ENCODE peak calls at places on chromosomes 4 and X, in nine cellular contexts. One of them, this sample, is unnamed.

GRCh38 chr4:64784125-64784524 is 374.9 kb upstream of the TECRL start:
- DNase-seq in fibroblast of pulmonary artery: peak
- DNase-seq in mammary epithelial cell: peak
- DNase-seq in CD8-positive, alpha-beta T cell: no peak
- DNase-seq in NB4: no peak
- DNase-seq in right atrium auricular region: no peak
- DNase-seq in HepG2: no peak
- DNase-seq in heart right ventricle: no peak
- DNase-seq in choroid plexus epithelial cell: peak
- DNase-seq in this sample: no peak

GRCh38 chrX:104877504-104877903 is 311.5 kb downstream of the IL1RAPL2 start:
- DNase-seq in fibroblast of pulmonary artery: no peak
- DNase-seq in mammary epithelial cell: no peak
- DNase-seq in CD8-positive, alpha-beta T cell: no peak
- DNase-seq in NB4: no peak
- DNase-seq in right atrium auricular region: no peak
- DNase-seq in HepG2: no peak
- DNase-seq in heart right ventricle: no peak
- DNase-seq in choroid plexus epithelial cell: no peak
- DNase-seq in this sample: no peak

GRCh38 chr4:121041307-121042090 is 30.8 kb downstream of the NDNF start:
- DNase-seq in fibroblast of pulmonary artery: no peak
- DNase-seq in mammary epithelial cell: no peak
- DNase-seq in CD8-positive, alpha-beta T cell: no peak
- DNase-seq in NB4: no peak
- DNase-seq in right atrium auricular region: no peak
- DNase-seq in HepG2: no peak
- DNase-seq in heart right ventricle: no peak
- DNase-seq in choroid plexus epithelial cell: no peak
- DNase-seq in this sample: no peak

GRCh38 chr4:74904509-74904908 is 28.4 kb upstream of the PARM1 start:
- DNase-seq in fibroblast of pulmonary artery: no peak
- DNase-seq in mammary epithelial cell: no peak
- DNase-seq in CD8-positive, alpha-beta T cell: no peak
- DNase-seq in NB4: no peak
- DNase-seq in right atrium auricular region: no peak
- DNase-seq in HepG2: no peak
- DNase-seq in heart right ventricle: no peak
- DNase-seq in choroid plexus epithelial cell: no peak
- DNase-seq in this sample: no peak

GRCh38 chr4:7425591-7426468 is 8.9 kb downstream of the PSAPL1 start:
- DNase-seq in fibroblast of pulmonary artery: no peak
- DNase-seq in mammary epithelial cell: no peak
- DNase-seq in CD8-positive, alpha-beta T cell: peak
- DNase-seq in NB4: no peak
- DNase-seq in right atrium auricular region: peak
- DNase-seq in HepG2: no peak
- DNase-seq in heart right ventricle: no peak
- DNase-seq in choroid plexus epithelial cell: no peak
- DNase-seq in this sample: no peak

GRCh38 chrX:1925053-1925481 is 310.2 kb downstream of the ASMT start:
- DNase-seq in fibroblast of pulmonary artery: no peak
- DNase-seq in mammary epithelial cell: no peak
- DNase-seq in CD8-positive, alpha-beta T cell: no peak
- DNase-seq in NB4: no peak
- DNase-seq in right atrium auricular region: no peak
- DNase-seq in HepG2: no peak
- DNase-seq in heart right ventricle: no peak
- DNase-seq in choroid plexus epithelial cell: no peak
- DNase-seq in this sample: no peak

GRCh38 chr4:30760560-30760959 is 40.4 kb downstream of the PCDH7 start:
- DNase-seq in fibroblast of pulmonary artery: no peak
- DNase-seq in mammary epithelial cell: no peak
- DNase-seq in CD8-positive, alpha-beta T cell: no peak
- DNase-seq in NB4: no peak
- DNase-seq in right atrium auricular region: no peak
- DNase-seq in HepG2: no peak
- DNase-seq in heart right ventricle: no peak
- DNase-seq in choroid plexus epithelial cell: no peak
- DNase-seq in this sample: no peak

GRCh38 chr4:75718529-75718928 is 5.8 kb upstream of the USO1 start:
- DNase-seq in fibroblast of pulmonary artery: peak
- DNase-seq in mammary epithelial cell: peak
- DNase-seq in CD8-positive, alpha-beta T cell: no peak
- DNase-seq in NB4: no peak
- DNase-seq in right atrium auricular region: no peak
- DNase-seq in HepG2: no peak
- DNase-seq in heart right ventricle: no peak
- DNase-seq in choroid plexus epithelial cell: peak
- DNase-seq in this sample: no peak

GRCh38 chrX:11261260-11261659 is 32.0 kb upstream of the AMELX start:
- DNase-seq in fibroblast of pulmonary artery: peak
- DNase-seq in mammary epithelial cell: peak
- DNase-seq in CD8-positive, alpha-beta T cell: no peak
- DNase-seq in NB4: no peak
- DNase-seq in right atrium auricular region: no peak
- DNase-seq in HepG2: no peak
- DNase-seq in heart right ventricle: no peak
- DNase-seq in choroid plexus epithelial cell: peak
- DNase-seq in this sample: no peak

GRCh38 chr4:165175879-165176278 is 31.5 kb upstream of the KLHL2 start:
- DNase-seq in fibroblast of pulmonary artery: peak
- DNase-seq in mammary epithelial cell: no peak
- DNase-seq in CD8-positive, alpha-beta T cell: no peak
- DNase-seq in NB4: no peak
- DNase-seq in right atrium auricular region: no peak
- DNase-seq in HepG2: no peak
- DNase-seq in heart right ventricle: no peak
- DNase-seq in choroid plexus epithelial cell: no peak
- DNase-seq in this sample: no peak

GRCh38 chrX:17052776-17053175 is 106.3 kb downstream of the REPS2 start:
- DNase-seq in fibroblast of pulmonary artery: no peak
- DNase-seq in mammary epithelial cell: no peak
- DNase-seq in CD8-positive, alpha-beta T cell: no peak
- DNase-seq in NB4: no peak
- DNase-seq in right atrium auricular region: no peak
- DNase-seq in HepG2: no peak
- DNase-seq in heart right ventricle: no peak
- DNase-seq in choroid plexus epithelial cell: no peak
- DNase-seq in this sample: no peak

GRCh38 chrX:67564475-67564874 is 20.7 kb downstream of the AR start:
- DNase-seq in fibroblast of pulmonary artery: no peak
- DNase-seq in mammary epithelial cell: no peak
- DNase-seq in CD8-positive, alpha-beta T cell: no peak
- DNase-seq in NB4: no peak
- DNase-seq in right atrium auricular region: no peak
- DNase-seq in HepG2: no peak
- DNase-seq in heart right ventricle: no peak
- DNase-seq in choroid plexus epithelial cell: no peak
- DNase-seq in this sample: no peak

DNA sequence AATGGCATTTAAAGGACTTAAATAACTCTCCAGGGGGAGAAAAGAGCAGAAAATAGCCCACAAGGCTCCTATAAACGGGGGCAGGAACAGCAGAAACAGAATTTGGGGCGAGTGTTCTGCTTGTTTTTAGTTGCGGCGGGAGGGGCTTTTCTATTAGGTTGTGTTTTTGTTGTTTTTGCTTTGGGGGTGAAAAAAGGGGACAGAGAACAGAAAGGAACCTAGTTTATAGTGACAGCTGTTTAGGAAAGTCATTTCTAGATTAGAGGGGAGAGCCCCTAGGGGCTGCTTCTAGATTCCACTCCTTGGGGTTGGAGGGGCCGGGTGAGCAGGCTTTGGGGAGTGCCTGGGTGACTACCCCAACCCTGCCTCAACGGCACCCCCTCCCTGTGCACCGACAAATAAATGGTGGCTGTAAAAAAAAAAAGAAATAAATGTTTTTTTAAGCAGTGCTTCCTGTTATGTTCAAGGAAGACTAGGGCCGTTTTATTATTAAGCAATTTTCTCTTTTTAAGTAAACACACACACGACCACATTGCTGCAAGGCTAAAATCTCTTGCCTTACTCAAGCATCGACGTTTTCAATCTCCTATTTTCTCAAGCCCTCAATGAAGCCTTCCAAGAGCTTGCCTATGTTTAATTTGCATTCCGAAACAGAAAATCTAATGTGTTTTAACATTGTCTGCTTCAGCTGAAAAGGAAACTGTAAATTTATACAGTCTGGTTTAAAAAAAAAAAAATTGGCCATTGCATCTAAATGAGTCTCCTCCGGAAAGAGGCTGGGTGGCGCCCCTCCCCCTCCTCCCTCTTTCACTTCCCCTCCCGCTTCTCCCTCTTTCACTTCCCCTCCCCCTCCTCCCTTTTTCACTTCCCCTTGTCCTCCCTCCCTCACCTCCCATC is 123.3 kb upstream of the TBL1X start:
- DNase-seq in fibroblast of pulmonary artery: peak
- DNase-seq in mammary epithelial cell: no peak
- DNase-seq in CD8-positive, alpha-beta T cell: peak
- DNase-seq in NB4: peak
- DNase-seq in right atrium auricular region: peak
- DNase-seq in HepG2: no peak
- DNase-seq in heart right ventricle: peak
- DNase-seq in choroid plexus epithelial cell: peak
- DNase-seq in this sample: no peak
- TF ChIP-seq CTCF in fibroblast of pulmonary artery: no peak
- TF ChIP-seq CTCF in mammary epithelial cell: no peak
- TF ChIP-seq CTCF in CD8-positive, alpha-beta T cell: no peak
- TF ChIP-seq CTCF in NB4: no peak
- TF ChIP-seq CTCF in right atrium auricular region: no peak
- TF ChIP-seq CTCF in HepG2: no peak
- TF ChIP-seq CTCF in heart right ventricle: no peak
- TF ChIP-seq CTCF in choroid plexus epithelial cell: no peak
- TF ChIP-seq CTCF in this sample: no peak

DNA sequence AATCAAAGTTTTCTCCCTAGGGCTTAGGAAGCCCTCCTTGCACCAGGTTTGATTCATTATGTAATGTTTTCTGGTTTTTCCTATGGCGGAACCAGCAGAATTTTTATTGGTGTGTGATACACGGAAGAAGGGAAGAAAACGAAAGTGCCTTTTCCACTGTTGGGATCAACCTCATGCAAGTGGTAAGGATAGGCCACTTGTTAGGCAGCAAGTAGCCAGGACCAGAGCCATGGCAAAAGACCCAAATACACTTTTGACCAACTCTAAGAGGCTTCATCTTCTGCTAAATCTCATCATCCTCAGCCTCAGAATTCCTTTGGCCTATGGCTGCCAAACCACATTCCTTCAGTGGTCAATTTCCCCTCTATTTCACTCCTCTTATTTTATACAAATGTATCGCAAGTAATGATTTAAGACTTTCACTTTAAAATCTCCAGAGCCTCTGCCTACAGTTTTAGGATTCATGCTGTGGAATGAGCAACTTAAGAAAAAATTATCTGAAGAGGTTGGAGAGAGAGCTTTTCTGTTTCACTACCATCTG is 21.2 kb downstream of the PPAT start:
- DNase-seq in fibroblast of pulmonary artery: peak
- DNase-seq in mammary epithelial cell: peak
- DNase-seq in CD8-positive, alpha-beta T cell: no peak
- DNase-seq in NB4: no peak
- DNase-seq in right atrium auricular region: no peak
- DNase-seq in HepG2: no peak
- DNase-seq in heart right ventricle: no peak
- DNase-seq in choroid plexus epithelial cell: peak
- DNase-seq in this sample: no peak
- H3K4me3 ChIP-seq in fibroblast of pulmonary artery: no peak
- H3K4me3 ChIP-seq in mammary epithelial cell: peak
- H3K4me3 ChIP-seq in CD8-positive, alpha-beta T cell: no peak
- H3K4me3 ChIP-seq in NB4: no peak
- H3K4me3 ChIP-seq in right atrium auricular region: peak
- H3K4me3 ChIP-seq in HepG2: no peak
- H3K4me3 ChIP-seq in heart right ventricle: no peak
- H3K4me3 ChIP-seq in choroid plexus epithelial cell: no peak
- H3K4me3 ChIP-seq in this sample: no peak

DNA sequence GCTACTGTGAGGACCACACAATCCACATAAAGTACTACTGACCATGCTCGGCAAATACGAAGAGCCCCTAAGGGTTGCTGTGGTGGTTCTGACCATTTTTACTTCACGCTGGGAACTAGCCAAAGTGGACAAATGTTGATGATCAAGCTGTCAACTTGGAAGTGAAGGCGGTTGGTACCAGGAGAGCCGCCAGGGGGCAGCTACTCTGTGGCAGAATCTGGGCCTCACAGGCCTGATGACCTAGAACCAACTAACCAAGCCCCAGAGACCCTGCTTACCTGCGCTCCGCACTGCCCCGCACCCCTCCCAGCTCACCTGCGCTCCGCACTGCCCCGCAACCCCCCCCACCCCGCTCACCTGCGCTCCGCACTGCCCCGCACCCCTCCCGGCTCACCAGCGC is 5.6 kb downstream of the GAK start:
- DNase-seq in fibroblast of pulmonary artery: peak
- DNase-seq in mammary epithelial cell: no peak
- DNase-seq in CD8-positive, alpha-beta T cell: no peak
- DNase-seq in NB4: peak
- DNase-seq in right atrium auricular region: no peak
- DNase-seq in HepG2: peak
- DNase-seq in heart right ventricle: no peak
- DNase-seq in choroid plexus epithelial cell: no peak
- DNase-seq in this sample: no peak
- TF ChIP-seq CTCF in fibroblast of pulmonary artery: peak
- TF ChIP-seq CTCF in mammary epithelial cell: peak
- TF ChIP-seq CTCF in CD8-positive, alpha-beta T cell: no peak
- TF ChIP-seq CTCF in NB4: peak
- TF ChIP-seq CTCF in right atrium auricular region: no peak
- TF ChIP-seq CTCF in HepG2: peak
- TF ChIP-seq CTCF in heart right ventricle: peak
- TF ChIP-seq CTCF in choroid plexus epithelial cell: peak
- TF ChIP-seq CTCF in this sample: peak

GRCh38 chrX:9717376-9717775 is 48.3 kb downstream of the GPR143 start:
- DNase-seq in fibroblast of pulmonary artery: no peak
- DNase-seq in mammary epithelial cell: no peak
- DNase-seq in CD8-positive, alpha-beta T cell: no peak
- DNase-seq in NB4: no peak
- DNase-seq in right atrium auricular region: no peak
- DNase-seq in HepG2: no peak
- DNase-seq in heart right ventricle: no peak
- DNase-seq in choroid plexus epithelial cell: no peak
- DNase-seq in this sample: no peak
- H3K4me3 ChIP-seq in fibroblast of pulmonary artery: no peak
- H3K4me3 ChIP-seq in mammary epithelial cell: no peak
- H3K4me3 ChIP-seq in CD8-positive, alpha-beta T cell: no peak
- H3K4me3 ChIP-seq in NB4: no peak
- H3K4me3 ChIP-seq in right atrium auricular region: no peak
- H3K4me3 ChIP-seq in HepG2: no peak
- H3K4me3 ChIP-seq in heart right ventricle: no peak
- H3K4me3 ChIP-seq in choroid plexus epithelial cell: no peak
- H3K4me3 ChIP-seq in this sample: no peak